ENCODE peak calls at places on chromosomes 11 and 22, in seven cellular contexts. C, Y, L, O, B, W and D are unnamed samples.

GRCh38 chr11:95996621-95997020 is 72.7 kb upstream of the MTMR2 start:
- DNase-seq in W (no peak), B (no peak), C (no peak), Y (no peak), O (peak), L (no peak), D (no peak)

GRCh38 chr22:23280356-23281052 is 100.2 kb downstream of the BCR start:
- DNase-seq in C (no peak), Y (no peak), L (no peak), W (no peak), B (no peak), O (no peak), D (no peak)

GRCh38 chr22:36852056-36852973 is 8.5 kb upstream of the NCF4 start:
- DNase-seq in L (no peak), C (no peak), O (no peak), B (no peak), Y (no peak), W (no peak), D (no peak)

GRCh38 chr11:17560281-17561110 is 13.4 kb downstream of the OTOG start:
- DNase-seq in Y (no peak), C (no peak), L (no peak), W (no peak), O (no peak), B (no peak), D (no peak)

GRCh38 chr11:85299247-85299646 is 327.9 kb downstream of the DLG2 start:
- DNase-seq in L (no peak), Y (peak), O (no peak), C (no peak), B (no peak), W (no peak), D (no peak)

GRCh38 chr11:44634401-44635281 is 69.2 kb downstream of the CD82 start:
- DNase-seq in W (peak), L (peak), C (peak), O (peak), B (peak), Y (peak), D (peak)

GRCh38 chr11:17036666-17037658 is 22.7 kb upstream of the PLEKHA7 start:
- DNase-seq in W (no peak), L (peak), B (no peak), C (no peak), O (no peak), Y (peak), D (no peak)

GRCh38 chr11:116948375-116948774 is 111.0 kb upstream of the APOA1 start:
- DNase-seq in B (peak), Y (no peak), L (no peak), C (no peak), O (no peak), W (peak), D (peak)

GRCh38 chr11:18364495-18365047 is 29.8 kb upstream of the LDHA start:
- DNase-seq in Y (no peak), L (no peak), B (no peak), O (no peak), W (no peak), C (no peak), D (no peak)

GRCh38 chr11:46188017-46188416 is 66.8 kb upstream of the PHF21A start:
- DNase-seq in C (no peak), Y (no peak), W (no peak), O (no peak), B (no peak), L (no peak), D (no peak)

GRCh38 chr11:127350476-127350875 is 349.9 kb upstream of the KIRREL3 start:
- DNase-seq in O (no peak), W (no peak), B (no peak), L (no peak), C (no peak), Y (no peak), D (no peak)
- H3K4me3 ChIP-seq in O (no peak), W (no peak), B (no peak), L (no peak), C (no peak), Y (no peak), D (no peak)

DNA sequence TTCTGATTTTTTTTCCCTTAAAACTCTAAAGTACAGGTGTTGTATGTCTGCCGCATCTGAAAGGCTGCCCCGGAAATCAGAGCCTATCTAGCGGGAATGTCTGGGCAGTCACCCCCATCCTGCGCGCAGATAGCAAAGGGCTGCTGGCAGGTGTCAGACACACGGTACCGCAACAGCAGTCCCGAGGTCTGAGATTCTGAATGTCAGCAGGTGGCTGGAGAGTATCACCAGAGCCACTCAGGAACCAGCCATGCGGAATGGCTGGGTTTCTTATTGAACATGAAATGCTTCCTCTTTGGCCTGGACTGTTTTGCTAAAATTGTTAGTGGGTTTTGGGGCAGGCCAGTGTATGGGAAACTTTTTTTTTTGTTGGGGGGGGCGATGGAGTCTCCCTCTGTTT is 53.3 kb downstream of the CERK start:
- DNase-seq in Y (no peak), W (no peak), B (no peak), L (no peak), C (no peak), O (no peak), D (no peak)
- TF ChIP-seq CTCF in Y (no peak), W (no peak), B (no peak), L (no peak), C (no peak), O (no peak), D (no peak)

GRCh38 chr22:30821863-30822215 is 127.2 kb downstream of the OSBP2 start:
- DNase-seq in B (no peak), C (no peak), L (no peak), O (no peak), W (no peak), Y (no peak), D (no peak)
- H3K4me3 ChIP-seq in B (peak), C (peak), L (no peak), O (peak), W (peak), Y (no peak), D (peak)

DNA sequence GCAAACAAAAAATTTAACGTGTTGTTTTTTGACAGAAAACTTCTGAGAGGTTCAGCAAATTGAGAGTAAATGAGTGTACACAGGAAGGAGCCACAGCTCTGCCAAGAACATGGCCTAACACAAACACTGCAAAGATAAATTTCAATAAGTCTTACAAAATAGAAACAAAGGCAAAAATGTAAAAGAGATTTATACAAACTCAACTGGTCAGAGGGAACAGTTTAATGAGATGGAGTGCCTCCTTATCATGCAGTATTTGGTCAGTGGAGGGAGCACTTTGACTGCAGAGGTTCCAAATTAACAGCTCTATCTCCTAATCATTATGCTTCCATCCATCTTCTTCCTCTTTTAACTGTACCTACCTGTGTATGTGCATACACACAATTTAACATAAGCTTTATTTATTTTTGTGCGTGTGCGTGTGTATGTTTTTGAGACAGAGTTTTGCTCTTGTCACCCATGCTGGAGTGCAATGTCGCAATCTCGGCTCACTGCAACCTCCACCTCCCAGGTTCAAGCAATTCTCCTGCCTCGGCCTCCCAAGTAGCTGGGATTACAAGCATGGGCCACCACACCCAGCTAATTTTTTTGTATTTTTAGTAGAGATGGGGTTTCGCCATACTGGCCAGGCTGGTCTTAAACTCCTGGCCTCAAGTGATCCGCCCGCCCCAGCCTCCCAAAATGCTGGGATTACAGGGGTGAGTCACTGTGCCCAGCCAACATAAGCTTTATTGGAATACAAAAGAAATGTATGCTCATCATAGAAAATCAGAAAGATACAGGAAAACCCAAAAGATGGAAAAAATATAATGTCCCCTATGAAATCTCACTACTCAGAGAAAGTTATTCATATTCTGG is 111.9 kb downstream of the MRTFA start:
- DNase-seq in C (no peak), W (no peak), Y (no peak), B (peak), O (peak), L (no peak), D (peak)
- TF ChIP-seq CTCF in C (peak), W (peak), Y (peak), B (peak), O (peak), L (peak), D (peak)

GRCh38 chr11:77183421-77183984 is 55.5 kb downstream of the MYO7A start:
- DNase-seq in W (no peak), B (no peak), C (no peak), L (no peak), Y (no peak), O (no peak), D (no peak)
- H3K4me3 ChIP-seq in W (no peak), B (no peak), C (no peak), L (no peak), Y (no peak), O (no peak), D (no peak)

DNA sequence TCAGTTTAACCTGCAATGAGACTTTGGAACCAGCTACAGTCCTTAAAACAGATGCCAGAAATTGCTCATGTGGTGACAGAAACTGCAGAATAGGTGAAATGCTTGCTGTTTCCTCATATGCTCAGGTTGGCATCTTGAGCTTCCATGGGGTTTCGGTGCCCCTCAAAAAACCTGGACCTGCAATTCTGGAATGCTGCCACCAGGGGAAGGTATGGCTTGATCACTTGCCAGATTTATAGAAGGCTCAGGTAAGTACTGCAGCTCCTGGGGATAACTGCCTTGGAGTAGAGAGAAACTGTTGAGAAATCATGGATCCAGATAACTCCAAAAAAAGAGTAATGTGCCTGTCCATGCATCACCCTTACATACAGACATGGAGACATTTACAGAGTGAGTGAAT is 113.0 kb downstream of the CTTN start:
- DNase-seq in W (no peak), B (no peak), Y (no peak), O (no peak), L (no peak), C (no peak), D (no peak)
- TF ChIP-seq CTCF in W (no peak), B (peak), Y (no peak), O (no peak), L (peak), C (no peak), D (no peak)